ENCODE peak calls at places on chromosomes 6 and 20, in four cellular contexts. A, J, W and T are unnamed samples.

GRCh38 chr20:43914286-43914685 is 366 bp upstream of the TOX2 start:
- DNase-seq in A (no peak), W (no peak), J (no peak), T (no peak)

GRCh38 chr20:36114707-36115106 is 39.8 kb upstream of the EPB41L1 start:
- DNase-seq in W (no peak), J (no peak), A (no peak), T (no peak)

GRCh38 chr6:112150363-112150762 is 63.0 kb downstream of the FAM229B start:
- DNase-seq in J (no peak), W (no peak), A (peak; percentile 43), T (peak; percentile 21)

GRCh38 chr6:20056350-20056992 is 155.8 kb downstream of the MBOAT1 start:
- DNase-seq in J (no peak), W (no peak), A (peak; percentile 41), T (no peak)

GRCh38 chr20:12966468-12967085 is 42.2 kb upstream of the SPTLC3 start:
- DNase-seq in A (peak; percentile 42), W (no peak), J (no peak), T (no peak)

GRCh38 chr6:73566954-73567591 is 46.2 kb upstream of the EEF1A1 start:
- DNase-seq in A (peak; percentile 27), W (peak; percentile 72), J (no peak), T (no peak)

GRCh38 chr6:130362128-130362527 is 3.7 kb upstream of the TMEM200A start:
- DNase-seq in A (no peak), W (no peak), J (peak; percentile 69), T (no peak)

GRCh38 chr20:48738399-48739304 is 89.1 kb downstream of the PREX1 start:
- DNase-seq in W (no peak), J (no peak), A (no peak), T (no peak)

GRCh38 chr6:104130343-104130742 is 729.4 kb downstream of the HACE1 start:
- DNase-seq in J (no peak), W (no peak), A (no peak), T (no peak)
- TF ChIP-seq CTCF in J (no peak), W (no peak), A (no peak), T (no peak)

DNA sequence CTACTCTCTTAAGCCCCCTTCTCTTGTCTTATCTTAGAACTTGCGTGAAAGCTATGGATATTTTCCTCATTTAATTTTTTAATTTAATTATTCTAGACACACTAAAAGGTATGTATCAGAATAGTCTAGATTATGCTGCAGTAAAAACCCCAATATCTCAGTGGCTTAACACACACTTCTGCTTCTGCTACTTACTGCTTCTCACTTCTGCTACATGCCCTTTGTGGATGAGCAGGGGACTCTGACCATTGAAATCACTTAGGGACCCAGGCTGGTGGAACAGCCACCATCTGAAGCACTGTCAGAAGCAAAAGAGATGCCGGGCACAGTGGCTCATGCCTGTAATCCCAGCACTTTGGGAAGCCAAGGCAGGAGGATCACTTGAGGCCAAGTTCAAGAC is 27.2 kb upstream of the SCUBE3 start:
- DNase-seq in W (no peak), J (no peak), A (no peak), T (no peak)
- H3K9me3 ChIP-seq in W (no peaks in the 10 kb centered on the region), J (peaks cover 16% of the 10 kb centered on the region), A (no peaks in the 10 kb centered on the region), T (no peaks in the 10 kb centered on the region)

DNA sequence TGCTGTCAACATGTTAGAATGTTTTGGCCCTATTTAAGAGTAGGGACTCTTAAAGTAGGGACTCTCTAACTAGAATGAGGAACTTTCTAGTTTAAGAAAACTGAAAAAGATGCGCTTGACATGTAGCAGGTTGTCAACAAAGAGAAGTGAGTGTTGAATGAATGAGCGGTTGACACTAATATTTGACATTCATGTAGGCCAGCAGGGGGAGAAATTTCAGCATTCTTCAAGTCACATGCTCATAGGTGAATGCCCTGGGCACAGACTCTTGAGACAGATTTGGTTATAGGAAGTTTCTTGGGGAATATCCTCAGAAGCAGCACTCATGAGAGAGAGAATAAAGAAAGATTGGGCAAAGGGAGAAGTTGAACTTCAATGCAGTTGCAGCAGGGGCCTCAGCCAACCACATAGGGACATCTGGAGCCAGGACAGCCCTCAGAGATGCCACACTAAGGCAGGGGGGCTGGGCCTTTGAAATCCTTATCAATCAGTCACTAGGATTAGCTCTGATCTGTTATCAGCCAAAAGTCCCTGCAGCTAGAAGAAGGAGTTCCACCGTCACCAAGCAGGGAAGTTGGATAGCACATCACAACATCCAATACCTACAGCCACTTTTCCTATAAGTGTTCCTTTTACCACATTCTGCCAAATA is 145.1 kb upstream of the FKBP1C start:
- DNase-seq in J (peak; percentile 70), A (no peak), W (no peak), T (no peak)
- TF ChIP-seq CTCF in J (peak; percentile 71), A (no peak), W (no peak), T (peak; percentile 24)

DNA sequence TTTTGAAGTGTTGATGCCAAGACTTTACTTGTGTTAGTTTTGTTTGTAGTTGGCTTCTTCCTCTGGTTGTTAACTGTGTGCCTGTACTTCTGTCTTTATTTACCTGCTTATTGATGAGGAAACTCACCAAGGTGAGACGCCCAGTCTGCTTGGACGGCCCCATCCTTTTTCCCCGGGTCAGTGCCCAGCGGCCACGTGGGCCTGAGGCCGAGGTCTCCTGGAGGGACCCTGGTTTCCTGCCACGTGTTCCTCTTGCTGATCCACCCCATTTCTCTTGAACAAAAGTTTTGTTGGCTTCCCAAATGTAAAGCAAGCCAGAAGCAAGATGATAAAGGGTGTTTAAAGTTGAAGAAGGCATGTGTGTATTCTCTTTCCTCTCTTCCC is 24.8 kb downstream of the DUSP22 start:
- DNase-seq in A (no peak), J (no peak), W (no peak), T (no peak)
- H3K9me3 ChIP-seq in A (no peaks in the 10 kb centered on the region), J (no peaks in the 10 kb centered on the region), W (no peaks in the 10 kb centered on the region), T (peaks cover 6% of the 10 kb centered on the region)

GRCh38 chr6:156697224-156697623 is 80.0 kb upstream of the ARID1B start:
- DNase-seq in A (no peak), W (no peak), J (no peak), T (no peak)
- TF ChIP-seq CTCF in A (no peak), W (no peak), J (no peak), T (no peak)

GRCh38 chr6:120478650-120479049 is 855.6 kb downstream of the TBC1D32 start:
- DNase-seq in W (no peak), A (no peak), J (no peak), T (no peak)

GRCh38 chr6:120468486-120468885 is 865.8 kb downstream of the TBC1D32 start:
- DNase-seq in J (no peak), W (no peak), A (no peak), T (no peak)

GRCh38 chr6:120473804-120474203 is 860.5 kb downstream of the TBC1D32 start:
- DNase-seq in W (no peak), J (no peak), A (no peak), T (no peak)
- H3K9me3 ChIP-seq in W (peaks cover 17% of the 10 kb centered on the region), J (peaks cover 29% of the 10 kb centered on the region), A (no peaks in the 10 kb centered on the region), T (no peaks in the 10 kb centered on the region)

DNA sequence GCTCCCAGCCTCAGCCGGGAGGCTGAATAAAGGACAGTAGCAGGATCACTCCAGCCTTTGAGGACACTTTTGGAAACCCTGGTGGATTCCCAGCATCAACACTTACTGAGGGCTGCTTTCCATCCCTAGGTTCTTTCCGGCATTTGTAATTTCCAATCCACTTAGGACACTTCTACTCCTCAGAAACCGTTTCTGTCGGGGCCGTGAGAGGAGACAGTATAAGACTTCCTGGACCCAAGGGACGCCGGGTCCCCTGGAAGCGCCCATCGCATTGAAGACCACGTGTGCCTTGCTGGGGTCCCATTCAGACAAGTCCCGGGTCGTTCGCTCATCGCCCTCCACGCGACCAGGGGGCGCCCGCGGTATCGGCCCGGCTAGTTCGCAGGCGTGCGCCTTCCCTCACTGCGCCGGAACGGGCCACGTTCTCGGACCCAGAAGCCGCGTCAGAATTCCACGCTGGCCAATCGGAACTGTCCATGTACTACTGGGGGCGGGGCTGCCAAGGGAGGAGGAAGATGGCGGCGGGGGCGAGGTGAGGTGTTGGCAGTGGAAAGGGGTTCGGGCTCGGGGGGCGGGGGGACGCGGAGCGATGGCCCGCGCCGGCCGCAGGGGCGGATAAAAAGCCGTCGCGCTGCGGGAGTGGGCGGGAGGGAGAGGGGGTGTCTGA is at the start of gene NUS1:
- DNase-seq in J (peak; percentile 99), W (peak; percentile 98), A (peak; percentile 96), T (peak; percentile 98)
- TF ChIP-seq CTCF in J (peak; percentile 84), W (peak; percentile 55), A (peak; percentile 77), T (peak; percentile 68)